ENCODE peak calls at places on chromosome X, in four cellular contexts. C, K, G and U are unnamed samples.

GRCh38 chrX:63686878-63687714 is 97.9 kb downstream of the ARHGEF9 start:
- DNase-seq in G (peak), C (peak), K (peak), U (peak)

GRCh38 chrX:111164728-111165127 is 68.7 kb downstream of the PAK3 start:
- DNase-seq in K (peak), G (no peak), C (peak), U (no peak)

GRCh38 chrX:71053217-71053621 is 14.9 kb downstream of the SNX12 start:
- DNase-seq in K (no peak), G (no peak), C (no peak), U (peak)

GRCh38 chrX:98956014-98956413 is 1454.1 kb downstream of the PCDH19 start:
- DNase-seq in K (no peak), G (no peak), C (no peak), U (no peak)

GRCh38 chrX:10387011-10387410 is 230.2 kb downstream of the CLCN4 start:
- DNase-seq in C (no peak), G (no peak), K (no peak), U (no peak)

GRCh38 chrX:1462596-1463251 is 10.0 kb upstream of the ASMTL start:
- DNase-seq in G (no peak), C (no peak), K (peak), U (no peak)

GRCh38 chrX:81957900-81958545 is 756.1 kb downstream of the SH3BGRL start:
- DNase-seq in K (peak), G (no peak), C (peak), U (no peak)

GRCh38 chrX:136764206-136764605 is 16.5 kb downstream of the ARHGEF6 start:
- DNase-seq in K (no peak), G (no peak), C (no peak), U (no peak)

GRCh38 chrX:123959281-123960063 is 2.0 kb upstream of the STAG2 start:
- DNase-seq in K (peak), C (peak), G (no peak), U (no peak)

GRCh38 chrX:110402091-110402854 is 43.6 kb downstream of the RTL9 start:
- DNase-seq in G (no peak), K (peak), C (no peak), U (no peak)

DNA sequence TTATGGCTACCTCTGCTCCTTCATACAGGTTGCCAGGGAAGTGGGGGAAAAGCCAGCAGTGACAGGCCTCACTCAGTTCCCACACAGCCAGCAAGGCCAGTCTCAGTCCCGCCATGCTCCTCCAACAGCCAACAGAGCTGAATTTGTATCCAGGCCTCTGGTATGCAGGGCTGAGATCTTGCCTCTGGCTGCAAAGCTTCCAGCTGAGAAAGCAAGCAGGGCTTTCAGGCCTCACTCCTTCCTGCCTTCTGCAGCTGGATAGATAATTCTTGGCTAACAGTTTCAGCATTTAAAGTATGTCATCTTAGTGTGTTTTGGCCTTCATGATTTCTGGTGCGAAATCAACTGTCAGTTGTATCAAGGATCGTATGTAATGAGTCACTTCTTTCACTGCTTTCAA is 103.6 kb downstream of the GNL3L start:
- DNase-seq in C (no peak), G (no peak), K (no peak), U (no peak)
- TF ChIP-seq NFIC in C (no peak), G (no peak), K (no peak), U (no peak)

GRCh38 chrX:40104649-40105015 is 6.9 kb upstream of the BCOR start:
- DNase-seq in G (no peak), K (peak), C (peak), U (no peak)
- H3K9ac ChIP-seq in G (peak), K (peak), C (peak), U (peak)

GRCh38 chrX:20143539-20143938 is 1.9 kb upstream of the EIF1AX start:
- DNase-seq in C (peak), G (peak), K (no peak), U (no peak)
- TF ChIP-seq NFIC in C (no peak), G (no peak), K (no peak), U (no peak)

DNA sequence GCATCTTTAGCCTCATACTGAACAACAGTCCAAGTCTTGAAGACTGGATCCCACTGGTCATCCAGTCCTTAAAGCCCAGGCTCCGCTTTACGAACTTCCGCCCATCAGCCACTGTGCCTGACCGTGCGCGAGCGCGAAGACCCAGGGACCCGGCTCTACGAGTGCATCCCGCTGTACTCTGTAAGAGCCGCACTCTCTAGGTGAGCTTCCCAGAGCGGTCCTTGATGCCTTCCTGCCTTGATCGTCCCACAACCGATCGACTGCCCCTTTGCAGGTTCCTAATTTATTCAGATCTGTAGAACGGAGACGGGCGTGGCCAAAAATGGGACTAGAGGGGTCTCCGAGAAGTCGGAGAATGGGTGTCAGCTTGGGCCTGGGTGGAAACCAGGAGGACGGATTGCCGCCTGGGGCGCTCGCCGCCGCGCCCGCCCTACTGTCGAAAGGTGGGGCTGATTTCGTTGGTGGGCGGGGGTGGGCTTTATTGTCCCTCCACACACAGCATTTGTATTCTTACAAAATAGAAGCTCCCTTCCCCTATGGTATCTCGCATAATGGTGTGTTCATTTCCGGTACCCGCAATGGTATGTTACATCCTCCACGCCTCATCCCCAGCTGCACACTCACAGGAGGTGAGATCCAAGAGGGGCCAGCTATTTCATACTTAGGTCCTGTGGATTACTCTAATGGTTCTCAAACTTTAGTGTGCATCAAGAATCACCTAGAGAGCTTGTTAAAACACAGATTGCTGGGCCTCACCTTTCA is 42.3 kb upstream of the FAM156A start:
- DNase-seq in K (no peak), G (no peak), C (no peak), U (no peak)
- H3K9ac ChIP-seq in K (no peak), G (no peak), C (no peak), U (no peak)

GRCh38 chrX:130084651-130085237 is 25.6 kb downstream of the ELF4 start:
- DNase-seq in K (peak), C (no peak), G (no peak), U (peak)

GRCh38 chrX:130083107-130083490 is 27.2 kb downstream of the ELF4 start:
- DNase-seq in G (no peak), K (peak), C (no peak), U (no peak)

GRCh38 chrX:130085551-130085986 is 24.7 kb downstream of the ELF4 start:
- DNase-seq in C (no peak), K (no peak), G (no peak), U (no peak)

GRCh38 chrX:130083656-130084382 is 26.5 kb downstream of the ELF4 start:
- DNase-seq in G (no peak), C (no peak), K (peak), U (no peak)

GRCh38 chrX:130086414-130087207 is 23.7 kb downstream of the ELF4 start:
- DNase-seq in G (no peak), K (no peak), C (no peak), U (no peak)
- TF ChIP-seq NFIC in G (no peak), K (no peak), C (no peak), U (no peak)

DNA sequence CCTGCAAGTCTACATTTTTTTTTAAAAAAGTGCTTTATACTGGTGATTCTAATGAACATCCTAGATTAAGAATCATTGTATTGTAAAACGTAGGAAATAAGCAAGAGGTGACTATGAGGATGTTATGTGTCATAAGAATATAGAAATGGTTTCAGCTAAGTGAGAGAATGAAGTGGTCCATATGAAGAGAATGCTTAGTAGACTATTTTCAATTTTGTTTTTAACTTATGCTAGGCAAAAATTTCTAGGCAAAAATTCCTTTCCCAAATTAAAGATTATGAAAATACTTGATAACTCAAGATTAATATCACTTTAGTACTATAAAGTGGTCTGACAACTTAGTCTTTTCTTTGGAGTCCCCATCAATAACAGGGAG is 825 bp downstream of the DYNLT3 start:
- DNase-seq in C (no peak), K (no peak), G (no peak), U (no peak)
- H3K9ac ChIP-seq in C (peak), K (no peak), G (no peak), U (no peak)